ENCODE peak calls at places on chromosomes 11 and 22, in nine cellular contexts. K is body of pancreas, Y is A549, V is heart right ventricle, A is tibial artery, I is testis, L is mammary epithelial cell, H is sigmoid colon, X is cardiac muscle cell. B is an unnamed sample.
A peak's percentile ranks its signal among the peaks of the same experiment; 100 is the strongest.

GRCh38 chr11:3037041-3037944 is 19.9 kb downstream of the CARS1 start:
- DNase-seq in H (peak; percentile 90), A (peak; percentile 90), X (peak; percentile 92), L (peak; percentile 50), K (peak; percentile 81), Y (peak; percentile 76), I (peak; percentile 85), V (peak; percentile 83), B (peak; percentile 22)

GRCh38 chr11:11028017-11028692 is 170.3 kb upstream of the ZBED5 start:
- DNase-seq in Y (peak; percentile 44), A (peak; percentile 70), L (peak; percentile 50), H (peak; percentile 84), V (peak; percentile 68), K (peak; percentile 69), X (peak; percentile 61), I (peak; percentile 82), B (peak; percentile 72)

GRCh38 chr11:69750875-69751597 is 24.1 kb downstream of the FGF4 start:
- DNase-seq in L (no peak), V (no peak), K (no peak), I (no peak), Y (no peak), H (no peak), A (no peak), X (no peak), B (no peak)

GRCh38 chr11:64863381-64864060 is 14.9 kb downstream of the EHD1 start:
- DNase-seq in Y (no peak), I (no peak), H (peak; percentile 81), L (no peak), V (peak; percentile 68), K (no peak), A (no peak), X (no peak), B (no peak)

GRCh38 chr22:21650823-21651520 is 8.9 kb downstream of the SDF2L1 start:
- DNase-seq in L (no peak), K (no peak), X (no peak), V (no peak), H (no peak), A (no peak), I (no peak), Y (no peak), B (no peak)

GRCh38 chr11:60756307-60757032 is at the start of gene MS4A15:
- DNase-seq in V (no peak), I (no peak), X (peak; percentile 28), Y (peak; percentile 41), K (peak; percentile 53), A (no peak), L (peak; percentile 36), H (no peak), B (no peak)

GRCh38 chr11:95729462-95729861 is 60.1 kb downstream of the FAM76B start:
- DNase-seq in Y (no peak), I (no peak), H (no peak), K (no peak), X (no peak), A (no peak), L (no peak), V (no peak), B (no peak)

GRCh38 chr22:28268176-28268575 is 349.1 kb upstream of the PITPNB start:
- DNase-seq in V (no peak), H (no peak), A (no peak), X (no peak), K (no peak), I (no peak), L (peak; percentile 16), Y (no peak), B (no peak)

GRCh38 chr22:44391481-44392445 is 79.0 kb upstream of the SHISAL1 start:
- DNase-seq in V (peak; percentile 6), X (no peak), I (no peak), H (peak; percentile 50), Y (no peak), L (no peak), K (peak; percentile 4), A (no peak), B (no peak)

GRCh38 chr11:78652866-78653265 is 78.2 kb upstream of the NARS2 start:
- DNase-seq in V (no peak), H (no peak), I (no peak), L (no peak), Y (no peak), A (no peak), K (no peak), X (no peak), B (no peak)

DNA sequence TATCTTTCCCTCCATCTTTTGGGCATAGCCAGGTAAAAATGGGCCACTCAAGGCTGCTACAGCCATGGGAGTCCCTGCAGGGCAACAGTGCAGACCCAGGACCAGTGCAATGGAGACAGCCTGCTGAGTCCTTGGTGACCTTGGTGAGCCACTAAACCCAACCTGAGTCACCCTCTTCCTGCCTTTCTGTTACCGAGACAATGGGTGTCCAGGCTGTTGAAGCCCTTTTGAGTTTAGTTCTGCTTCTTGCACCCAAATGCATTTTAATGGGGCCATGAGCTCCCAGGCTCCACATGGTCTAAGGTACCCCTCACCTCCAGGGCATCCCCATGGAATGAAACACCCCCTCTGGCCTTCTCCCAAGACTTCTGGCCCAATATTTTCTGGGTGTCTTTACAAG is 874 bp upstream of the PLAAT4 start:
- DNase-seq in L (no peak), A (no peak), I (no peak), H (no peak), Y (no peak), X (no peak), K (no peak), V (no peak), B (no peak)
- TF ChIP-seq CTCF in L (no peak), A (no peak), I (no peak), H (no peak), Y (no peak), X (no peak), K (no peak), V (no peak), B (no peak)

GRCh38 chr11:74720596-74721478 is 10.4 kb downstream of the CHRDL2 start:
- DNase-seq in A (peak; percentile 71), K (peak; percentile 49), H (peak; percentile 97), L (no peak), I (no peak), Y (no peak), V (peak; percentile 77), X (no peak), B (no peak)
- H3K27ac ChIP-seq in A (peak overlapping the region; percentile 83), K (no peak overlapping the region), H (peak overlapping the region; percentile 89), L (no peak overlapping the region), I (no peak overlapping the region), Y (peak overlapping the region; percentile 62), V (peak overlapping the region; percentile 60), X (no peak overlapping the region), B (no peak overlapping the region)

GRCh38 chr22:47334596-47334995 is 572.1 kb downstream of the TBC1D22A start:
- DNase-seq in Y (no peak), H (no peak), K (no peak), V (no peak), I (no peak), L (no peak), X (no peak), A (no peak), B (no peak)
- H3K9me3 ChIP-seq in Y (peaks cover 9% of the 10 kb centered on the region), H (peaks cover 5% of the 10 kb centered on the region), K (peaks cover 9% of the 10 kb centered on the region), V (no peaks in the 10 kb centered on the region), I (no peaks in the 10 kb centered on the region), L (peaks cover 35% of the 10 kb centered on the region), X (no peaks in the 10 kb centered on the region), A (no peaks in the 10 kb centered on the region), B (no peaks in the 10 kb centered on the region)

GRCh38 chr22:33465554-33465953 is 407.4 kb upstream of the SYN3 start:
- DNase-seq in I (no peak), X (no peak), A (no peak), L (no peak), V (no peak), H (no peak), Y (no peak), K (no peak), B (no peak)
- TF ChIP-seq CTCF in I (no peak), X (no peak), A (no peak), L (no peak), V (no peak), H (no peak), Y (no peak), K (no peak), B (no peak)

GRCh38 chr11:66810576-66811185 is 32.6 kb upstream of the RCE1 start:
- DNase-seq in X (no peak), H (no peak), Y (no peak), I (no peak), A (no peak), V (no peak), L (no peak), K (no peak), B (no peak)

GRCh38 chr11:66814678-66815077 is 28.6 kb upstream of the RCE1 start:
- DNase-seq in Y (no peak), X (no peak), H (no peak), V (no peak), L (no peak), A (no peak), I (no peak), K (no peak), B (no peak)

GRCh38 chr11:66809592-66809991 is 33.6 kb upstream of the RCE1 start:
- DNase-seq in A (no peak), K (no peak), I (no peak), X (no peak), Y (no peak), H (no peak), L (no peak), V (no peak), B (no peak)
- H3K27ac ChIP-seq in A (no peak overlapping the region), K (no peak overlapping the region), I (no peak overlapping the region), X (no peak overlapping the region), Y (no peak overlapping the region), H (no peak overlapping the region), L (no peak overlapping the region), V (no peak overlapping the region), B (no peak overlapping the region)

DNA sequence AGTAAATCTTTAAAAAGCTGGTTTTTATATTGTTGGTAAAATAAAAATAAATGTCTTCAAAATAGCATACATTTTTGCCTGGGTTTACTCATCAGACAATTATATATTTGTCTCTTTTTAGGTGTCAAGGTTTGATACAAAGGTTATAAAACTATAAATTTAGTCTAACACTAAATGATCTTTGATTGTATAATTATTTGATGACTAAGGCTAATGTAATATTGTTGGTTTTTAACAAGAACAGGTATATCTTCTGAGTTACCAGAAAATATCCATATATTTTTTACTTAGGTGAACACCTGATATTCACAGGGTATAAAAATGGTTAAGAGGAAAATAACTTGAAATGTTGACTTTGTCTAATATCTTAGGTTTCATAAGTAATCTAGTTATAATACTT is 104.3 kb downstream of the KIF18A start:
- DNase-seq in L (no peak), X (no peak), H (no peak), A (no peak), Y (no peak), I (no peak), K (no peak), V (no peak), B (no peak)
- H3K9me3 ChIP-seq in L (peaks cover 5% of the 10 kb centered on the region), X (no peaks in the 10 kb centered on the region), H (peaks cover 1% of the 10 kb centered on the region), A (no peaks in the 10 kb centered on the region), Y (peaks cover 18% of the 10 kb centered on the region), I (no peaks in the 10 kb centered on the region), K (peaks cover 25% of the 10 kb centered on the region), V (peaks cover 14% of the 10 kb centered on the region), B (peaks cover 23% of the 10 kb centered on the region)

DNA sequence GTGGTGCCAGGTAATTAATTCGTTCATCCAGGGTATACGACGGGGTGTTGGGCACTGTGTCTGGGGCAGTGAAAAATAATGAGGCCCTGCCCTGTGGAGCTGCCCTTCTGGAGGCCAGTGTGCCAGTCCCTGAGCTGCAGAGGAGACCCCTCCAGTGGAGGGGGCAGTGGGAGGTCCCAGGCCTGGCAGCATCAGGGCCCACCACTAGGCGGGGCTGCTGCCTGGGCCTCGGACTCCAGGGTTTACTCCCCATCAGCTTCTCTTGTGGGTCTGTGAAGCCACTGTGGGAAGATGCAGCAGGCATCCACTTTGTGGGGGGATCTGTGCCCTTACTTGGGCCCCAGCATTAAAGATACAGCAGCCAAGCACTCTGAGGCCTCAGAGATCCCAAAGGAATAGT is 17.4 kb upstream of the TMPRSS6 start:
- DNase-seq in I (no peak), A (no peak), X (peak; percentile 19), H (no peak), Y (peak; percentile 19), V (no peak), L (no peak), K (no peak), B (no peak)
- TF ChIP-seq CTCF in I (no peak), A (no peak), X (peak; percentile 33), H (no peak), Y (peak; percentile 28), V (peak; percentile 14), L (peak; percentile 39), K (no peak), B (peak; percentile 10)

B was measured in CD4-positive, alpha-beta T cell.